ENCODE peak calls at places on chromosomes 3 and 15, in four cellular contexts. Z, R, S and M are unnamed samples.

GRCh38 chr3:50297896-50298725 is 1.1 kb downstream of the HYAL3 start:
- DNase-seq in Z (peak; percentile 31), R (no peak), S (peak; percentile 71), M (no peak)

GRCh38 chr3:40608091-40608490 is 83.3 kb downstream of the ZNF621 start:
- DNase-seq in Z (no peak), R (no peak), S (no peak), M (no peak)

GRCh38 chr15:63598467-63599400 is 1.5 kb downstream of the FBXL22 start:
- DNase-seq in Z (peak; percentile 69), R (no peak), S (peak; percentile 89), M (no peak)

GRCh38 chr3:32321095-32321835 is 70.4 kb upstream of the CMTM7 start:
- DNase-seq in Z (no peak), R (peak; percentile 32), S (no peak), M (no peak)

GRCh38 chr3:137792633-137793271 is 28.6 kb downstream of the SOX14 start:
- DNase-seq in Z (no peak), R (peak; percentile 57), S (no peak), M (no peak)

GRCh38 chr3:18201315-18201714 is 223.8 kb downstream of the SATB1 start:
- DNase-seq in Z (no peak), R (no peak), S (no peak), M (no peak)

GRCh38 chr3:13500133-13500885 is 20.2 kb downstream of the HDAC11 start:
- DNase-seq in Z (no peak), R (peak; percentile 64), S (no peak), M (no peak)

GRCh38 chr3:117261907-117262518 is 552.4 kb downstream of the TUSC7 start:
- DNase-seq in Z (no peak), R (no peak), S (no peak), M (no peak)